ENCODE peak calls at places on chromosomes 12 and 14, in ten cellular contexts. One of them, this sample, is unnamed.

GRCh38 chr12:57138526-57139272 is 8.7 kb downstream of the LRP1-AS start:
- DNase-seq in breast epithelium: no peak
- DNase-seq in progenitor cell of endocrine pancreas: no peak
- DNase-seq in fibroblast of the aortic adventitia: peak
- DNase-seq in A549: no peak
- DNase-seq in pancreas: no peak
- DNase-seq in AG10803: peak
- DNase-seq in GM13977: no peak
- DNase-seq in heart right ventricle: peak
- DNase-seq in HCT116: no peak
- DNase-seq in this sample: no peak

GRCh38 chr14:88380405-88380804 is 5.1 kb upstream of the SPATA7 start:
- DNase-seq in breast epithelium: no peak
- DNase-seq in HCT116: no peak
- DNase-seq in A549: peak
- DNase-seq in progenitor cell of endocrine pancreas: no peak
- DNase-seq in fibroblast of the aortic adventitia: peak
- DNase-seq in GM13977: peak
- DNase-seq in heart right ventricle: no peak
- DNase-seq in pancreas: no peak
- DNase-seq in AG10803: peak
- DNase-seq in this sample: peak

GRCh38 chr14:64060648-64061096 is 207.9 kb downstream of the SYNE2 start:
- DNase-seq in A549: peak
- DNase-seq in AG10803: no peak
- DNase-seq in breast epithelium: no peak
- DNase-seq in fibroblast of the aortic adventitia: no peak
- DNase-seq in heart right ventricle: no peak
- DNase-seq in pancreas: no peak
- DNase-seq in progenitor cell of endocrine pancreas: no peak
- DNase-seq in GM13977: no peak
- DNase-seq in HCT116: peak
- DNase-seq in this sample: peak

GRCh38 chr12:107368586-107368985 is 275.2 kb upstream of the CRY1 start:
- DNase-seq in HCT116: no peak
- DNase-seq in AG10803: no peak
- DNase-seq in fibroblast of the aortic adventitia: no peak
- DNase-seq in GM13977: no peak
- DNase-seq in pancreas: no peak
- DNase-seq in A549: no peak
- DNase-seq in breast epithelium: no peak
- DNase-seq in heart right ventricle: no peak
- DNase-seq in progenitor cell of endocrine pancreas: no peak
- DNase-seq in this sample: no peak

GRCh38 chr12:70271025-70271424 is 27.8 kb downstream of the CNOT2 start:
- DNase-seq in progenitor cell of endocrine pancreas: no peak
- DNase-seq in heart right ventricle: no peak
- DNase-seq in HCT116: no peak
- DNase-seq in GM13977: no peak
- DNase-seq in AG10803: no peak
- DNase-seq in breast epithelium: no peak
- DNase-seq in A549: no peak
- DNase-seq in pancreas: no peak
- DNase-seq in fibroblast of the aortic adventitia: no peak
- DNase-seq in this sample: no peak

GRCh38 chr12:1083888-1084262 is 92.9 kb downstream of the ERC1 start:
- DNase-seq in fibroblast of the aortic adventitia: peak
- DNase-seq in pancreas: no peak
- DNase-seq in breast epithelium: no peak
- DNase-seq in HCT116: no peak
- DNase-seq in GM13977: no peak
- DNase-seq in A549: no peak
- DNase-seq in progenitor cell of endocrine pancreas: no peak
- DNase-seq in heart right ventricle: no peak
- DNase-seq in AG10803: peak
- DNase-seq in this sample: no peak

GRCh38 chr12:38540156-38540555 is 223.6 kb downstream of the ALG10B start:
- DNase-seq in breast epithelium: no peak
- DNase-seq in progenitor cell of endocrine pancreas: no peak
- DNase-seq in A549: no peak
- DNase-seq in fibroblast of the aortic adventitia: no peak
- DNase-seq in GM13977: no peak
- DNase-seq in pancreas: no peak
- DNase-seq in HCT116: no peak
- DNase-seq in AG10803: no peak
- DNase-seq in heart right ventricle: no peak
- DNase-seq in this sample: no peak

GRCh38 chr12:5201554-5202243 is 158.0 kb downstream of the KCNA5 start:
- DNase-seq in progenitor cell of endocrine pancreas: no peak
- DNase-seq in AG10803: no peak
- DNase-seq in fibroblast of the aortic adventitia: no peak
- DNase-seq in GM13977: no peak
- DNase-seq in pancreas: no peak
- DNase-seq in heart right ventricle: peak
- DNase-seq in breast epithelium: no peak
- DNase-seq in HCT116: no peak
- DNase-seq in A549: no peak
- DNase-seq in this sample: no peak

GRCh38 chr14:91415794-91416743 is 1.6 kb downstream of the CCDC88C start:
- DNase-seq in AG10803: no peak
- DNase-seq in progenitor cell of endocrine pancreas: no peak
- DNase-seq in heart right ventricle: no peak
- DNase-seq in pancreas: no peak
- DNase-seq in GM13977: peak
- DNase-seq in fibroblast of the aortic adventitia: no peak
- DNase-seq in HCT116: no peak
- DNase-seq in A549: no peak
- DNase-seq in breast epithelium: no peak
- DNase-seq in this sample: peak

GRCh38 chr12:1806301-1807106 is 13.9 kb upstream of the LRTM2 start:
- DNase-seq in GM13977: no peak
- DNase-seq in heart right ventricle: no peak
- DNase-seq in AG10803: peak
- DNase-seq in fibroblast of the aortic adventitia: peak
- DNase-seq in A549: no peak
- DNase-seq in breast epithelium: no peak
- DNase-seq in pancreas: peak
- DNase-seq in HCT116: no peak
- DNase-seq in progenitor cell of endocrine pancreas: no peak
- DNase-seq in this sample: no peak

GRCh38 chr14:101595887-101596721 is 34.8 kb downstream of the DIO3 start:
- DNase-seq in GM13977: no peak
- DNase-seq in pancreas: peak
- DNase-seq in heart right ventricle: no peak
- DNase-seq in A549: no peak
- DNase-seq in HCT116: no peak
- DNase-seq in breast epithelium: no peak
- DNase-seq in AG10803: no peak
- DNase-seq in fibroblast of the aortic adventitia: no peak
- DNase-seq in progenitor cell of endocrine pancreas: no peak
- DNase-seq in this sample: no peak

GRCh38 chr14:37899365-37899764 is 303.9 kb downstream of the TTC6 start:
- DNase-seq in GM13977: no peak
- DNase-seq in progenitor cell of endocrine pancreas: no peak
- DNase-seq in HCT116: no peak
- DNase-seq in breast epithelium: no peak
- DNase-seq in heart right ventricle: no peak
- DNase-seq in pancreas: no peak
- DNase-seq in fibroblast of the aortic adventitia: no peak
- DNase-seq in A549: no peak
- DNase-seq in AG10803: no peak
- DNase-seq in this sample: no peak

GRCh38 chr14:37901978-37902377 is 305.7 kb upstream of the SSTR1 start:
- DNase-seq in heart right ventricle: peak
- DNase-seq in HCT116: no peak
- DNase-seq in breast epithelium: no peak
- DNase-seq in progenitor cell of endocrine pancreas: no peak
- DNase-seq in fibroblast of the aortic adventitia: peak
- DNase-seq in AG10803: peak
- DNase-seq in A549: no peak
- DNase-seq in pancreas: no peak
- DNase-seq in GM13977: no peak
- DNase-seq in this sample: no peak

GRCh38 chr14:37900582-37900981 is 305.2 kb downstream of the TTC6 start:
- DNase-seq in progenitor cell of endocrine pancreas: no peak
- DNase-seq in pancreas: no peak
- DNase-seq in A549: no peak
- DNase-seq in heart right ventricle: no peak
- DNase-seq in GM13977: no peak
- DNase-seq in breast epithelium: no peak
- DNase-seq in HCT116: no peak
- DNase-seq in AG10803: no peak
- DNase-seq in fibroblast of the aortic adventitia: no peak
- DNase-seq in this sample: peak

GRCh38 chr14:37903561-37904191 is 304.0 kb upstream of the SSTR1 start:
- DNase-seq in AG10803: peak
- DNase-seq in fibroblast of the aortic adventitia: peak
- DNase-seq in pancreas: no peak
- DNase-seq in GM13977: peak
- DNase-seq in A549: peak
- DNase-seq in progenitor cell of endocrine pancreas: no peak
- DNase-seq in heart right ventricle: peak
- DNase-seq in HCT116: peak
- DNase-seq in breast epithelium: no peak
- DNase-seq in this sample: peak
- TF ChIP-seq CTCF in AG10803: peak
- TF ChIP-seq CTCF in fibroblast of the aortic adventitia: peak
- TF ChIP-seq CTCF in pancreas: peak
- TF ChIP-seq CTCF in GM13977: peak
- TF ChIP-seq CTCF in A549: peak
- TF ChIP-seq CTCF in progenitor cell of endocrine pancreas: peak
- TF ChIP-seq CTCF in heart right ventricle: peak
- TF ChIP-seq CTCF in HCT116: peak
- TF ChIP-seq CTCF in breast epithelium: peak
- TF ChIP-seq CTCF in this sample: no peak

GRCh38 chr12:125111403-125111802 is 46.2 kb downstream of the AACS start:
- DNase-seq in A549: no peak
- DNase-seq in progenitor cell of endocrine pancreas: no peak
- DNase-seq in heart right ventricle: no peak
- DNase-seq in HCT116: no peak
- DNase-seq in GM13977: no peak
- DNase-seq in AG10803: no peak
- DNase-seq in breast epithelium: no peak
- DNase-seq in fibroblast of the aortic adventitia: peak
- DNase-seq in pancreas: no peak
- DNase-seq in this sample: no peak
- TF ChIP-seq CTCF in A549: no peak
- TF ChIP-seq CTCF in progenitor cell of endocrine pancreas: no peak
- TF ChIP-seq CTCF in heart right ventricle: no peak
- TF ChIP-seq CTCF in HCT116: no peak
- TF ChIP-seq CTCF in GM13977: no peak
- TF ChIP-seq CTCF in AG10803: no peak
- TF ChIP-seq CTCF in breast epithelium: no peak
- TF ChIP-seq CTCF in fibroblast of the aortic adventitia: no peak
- TF ChIP-seq CTCF in pancreas: no peak
- TF ChIP-seq CTCF in this sample: no peak

GRCh38 chr12:53344824-53345485 is 8.8 kb upstream of the SP7 start:
- DNase-seq in breast epithelium: peak
- DNase-seq in HCT116: no peak
- DNase-seq in GM13977: peak
- DNase-seq in progenitor cell of endocrine pancreas: peak
- DNase-seq in fibroblast of the aortic adventitia: peak
- DNase-seq in pancreas: peak
- DNase-seq in AG10803: peak
- DNase-seq in heart right ventricle: peak
- DNase-seq in A549: peak
- DNase-seq in this sample: peak
- TF ChIP-seq CTCF in breast epithelium: peak
- TF ChIP-seq CTCF in HCT116: peak
- TF ChIP-seq CTCF in GM13977: peak
- TF ChIP-seq CTCF in progenitor cell of endocrine pancreas: peak
- TF ChIP-seq CTCF in fibroblast of the aortic adventitia: peak
- TF ChIP-seq CTCF in pancreas: peak
- TF ChIP-seq CTCF in AG10803: peak
- TF ChIP-seq CTCF in heart right ventricle: peak
- TF ChIP-seq CTCF in A549: peak
- TF ChIP-seq CTCF in this sample: peak

DNA sequence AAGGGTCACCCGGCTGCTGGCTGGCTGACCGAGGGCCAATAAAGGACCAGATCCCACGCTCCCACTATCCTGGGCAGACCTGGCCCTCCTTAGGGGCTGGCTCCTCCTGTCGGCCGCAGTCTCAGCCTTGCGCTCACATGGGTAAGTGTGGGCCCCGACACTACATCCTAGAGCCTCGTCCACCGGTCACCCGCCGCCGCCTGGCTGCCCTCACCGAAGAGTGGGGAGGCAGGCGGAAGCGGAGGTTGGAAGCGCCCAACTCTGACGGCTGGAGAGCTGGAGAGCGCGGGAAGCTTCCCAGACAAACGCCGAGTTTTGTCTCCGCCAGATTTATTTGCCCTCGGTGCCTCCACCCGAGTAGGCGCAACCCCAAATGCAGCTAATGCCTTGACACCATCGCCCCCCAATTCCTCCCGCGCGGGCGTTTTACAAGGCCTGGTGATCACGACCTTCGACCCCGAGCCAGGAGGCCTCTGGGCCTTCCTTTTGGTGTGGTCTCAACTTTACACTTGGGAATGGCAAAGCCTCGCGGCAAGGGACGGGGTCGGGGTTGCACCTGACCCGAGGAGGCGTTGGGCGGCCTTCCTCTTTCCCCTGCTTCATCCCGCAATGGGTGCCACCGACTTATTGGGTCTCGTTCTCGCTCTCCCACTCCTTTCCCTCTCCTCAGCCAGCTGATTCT is 78.5 kb upstream of the ANO4 start:
- DNase-seq in progenitor cell of endocrine pancreas: no peak
- DNase-seq in heart right ventricle: no peak
- DNase-seq in HCT116: no peak
- DNase-seq in AG10803: no peak
- DNase-seq in breast epithelium: no peak
- DNase-seq in A549: no peak
- DNase-seq in fibroblast of the aortic adventitia: no peak
- DNase-seq in GM13977: no peak
- DNase-seq in pancreas: no peak
- DNase-seq in this sample: no peak
- TF ChIP-seq CTCF in progenitor cell of endocrine pancreas: no peak
- TF ChIP-seq CTCF in heart right ventricle: no peak
- TF ChIP-seq CTCF in HCT116: no peak
- TF ChIP-seq CTCF in AG10803: no peak
- TF ChIP-seq CTCF in breast epithelium: no peak
- TF ChIP-seq CTCF in A549: no peak
- TF ChIP-seq CTCF in fibroblast of the aortic adventitia: no peak
- TF ChIP-seq CTCF in GM13977: no peak
- TF ChIP-seq CTCF in pancreas: no peak
- TF ChIP-seq CTCF in this sample: no peak

GRCh38 chr14:57865450-57866198 is at the start of gene SLC35F4:
- DNase-seq in AG10803: no peak
- DNase-seq in HCT116: no peak
- DNase-seq in GM13977: peak
- DNase-seq in fibroblast of the aortic adventitia: peak
- DNase-seq in breast epithelium: no peak
- DNase-seq in A549: peak
- DNase-seq in progenitor cell of endocrine pancreas: peak
- DNase-seq in heart right ventricle: no peak
- DNase-seq in pancreas: peak
- DNase-seq in this sample: no peak
- TF ChIP-seq CTCF in AG10803: no peak
- TF ChIP-seq CTCF in HCT116: no peak
- TF ChIP-seq CTCF in GM13977: no peak
- TF ChIP-seq CTCF in fibroblast of the aortic adventitia: no peak
- TF ChIP-seq CTCF in breast epithelium: no peak
- TF ChIP-seq CTCF in A549: no peak
- TF ChIP-seq CTCF in progenitor cell of endocrine pancreas: no peak
- TF ChIP-seq CTCF in heart right ventricle: no peak
- TF ChIP-seq CTCF in pancreas: no peak
- TF ChIP-seq CTCF in this sample: no peak